ENCODE peak calls at places on chromosomes 1 and 21, in ten cellular contexts. K is K562; S is CD4-positive, alpha-beta T cell; M is trophoblast cell; H is PC-9; V is mammary epithelial cell; B is GM23248; E is fibroblast of lung; T is aorta; J is AG04450. X is an unnamed sample. For H3K27me3, the result is how much of the 10 kb centered on the place peaks cover.

GRCh38 chr1:51790385-51790784 is 88.1 kb downstream of the NRDC start:
- DNase-seq in J (no peak), B (no peak), M (no peak), S (no peak), V (no peak), H (no peak), K (no peak), T (no peak), E (no peak), X (no peak)

GRCh38 chr1:117110774-117111173 is 10.8 kb downstream of the TRIM45 start:
- DNase-seq in M (no peak), V (peak), E (no peak), B (peak), T (no peak), K (no peak), J (no peak), S (no peak), H (no peak), X (no peak)

GRCh38 chr1:220697326-220697725 is 7.2 kb downstream of the C1orf115 start:
- DNase-seq in H (no peak), V (no peak), S (no peak), T (no peak), M (no peak), J (no peak), E (no peak), K (no peak), B (no peak), X (no peak)

GRCh38 chr1:154095456-154095855 is 59.4 kb downstream of the NUP210L start:
- DNase-seq in S (no peak), T (no peak), J (no peak), B (no peak), H (no peak), E (no peak), V (no peak), K (no peak), M (no peak), X (no peak)

GRCh38 chr1:57124768-57125446 is 159.1 kb upstream of the C8B start:
- DNase-seq in K (no peak), S (no peak), J (no peak), B (peak), M (no peak), H (no peak), V (peak), T (no peak), E (no peak), X (no peak)

GRCh38 chr1:230791986-230792564 is 44.9 kb downstream of the CAPN9 start:
- DNase-seq in M (no peak), V (no peak), S (no peak), K (no peak), H (no peak), T (no peak), B (no peak), J (no peak), E (no peak), X (no peak)

GRCh38 chr21:45475797-45476570 is 66.3 kb downstream of the SLC19A1 start:
- DNase-seq in T (no peak), V (no peak), J (no peak), K (no peak), E (no peak), H (no peak), S (no peak), B (no peak), M (no peak), X (no peak)

GRCh38 chr1:161840363-161840762 is 74.2 kb downstream of the ATF6 start:
- DNase-seq in S (no peak), K (no peak), V (no peak), M (no peak), H (no peak), T (no peak), J (no peak), B (peak), E (peak), X (no peak)

GRCh38 chr21:27362249-27362648 is 395.4 kb upstream of the ADAMTS5 start:
- DNase-seq in K (no peak), J (no peak), M (no peak), T (no peak), H (no peak), B (no peak), E (peak), S (no peak), V (peak), X (no peak)

GRCh38 chr1:47693115-47693514 is 255.3 kb downstream of the FOXD2 start:
- DNase-seq in B (no peak), E (no peak), V (no peak), T (peak), J (no peak), M (no peak), K (no peak), H (no peak), S (no peak), X (no peak)

GRCh38 chr1:46527474-46528296 is 23.8 kb downstream of the KNCN start:
- DNase-seq in B (peak), T (peak), S (peak), M (peak), V (peak), K (peak), H (peak), J (no peak), E (peak), X (peak)

GRCh38 chr1:114319480-114319879 is 165.8 kb upstream of the SYT6 start:
- DNase-seq in M (no peak), T (no peak), E (peak), S (no peak), B (peak), J (no peak), H (no peak), V (peak), K (no peak), X (no peak)

GRCh38 chr1:36366091-36366661 is 19.5 kb downstream of the STK40 start:
- DNase-seq in T (no peak), J (no peak), M (peak), K (no peak), H (no peak), S (peak), V (no peak), E (peak), B (peak), X (peak)

GRCh38 chr1:91075233-91076135 is 53.6 kb upstream of the ZNF644 start:
- DNase-seq in S (no peak), B (no peak), H (no peak), V (no peak), J (no peak), E (no peak), M (peak), K (no peak), T (no peak), X (no peak)

GRCh38 chr1:240914506-240914905 is 302.6 kb upstream of the GREM2 start:
- DNase-seq in S (no peak), V (no peak), H (no peak), K (no peak), M (no peak), T (no peak), E (no peak), J (no peak), B (no peak), X (no peak)

GRCh38 chr1:81554108-81554507 is 246.6 kb upstream of the ADGRL2 start:
- DNase-seq in J (no peak), S (no peak), E (no peak), B (no peak), V (no peak), H (no peak), T (no peak), K (no peak), M (no peak), X (no peak)

GRCh38 chr1:107464827-107465226 is 324.0 kb downstream of the NTNG1 start:
- DNase-seq in S (no peak), J (no peak), V (no peak), T (no peak), M (no peak), H (no peak), B (peak), E (no peak), K (no peak), X (no peak)

GRCh38 chr1:226447932-226448670 is 40.2 kb upstream of the PARP1 start:
- DNase-seq in V (peak), H (no peak), S (no peak), M (peak), K (no peak), E (no peak), T (no peak), J (no peak), B (peak), X (no peak)

GRCh38 chr21:28922368-28922767 is 70.3 kb downstream of the LTN1 start:
- DNase-seq in K (no peak), B (no peak), E (no peak), J (no peak), H (no peak), T (no peak), V (no peak), M (no peak), S (no peak), X (no peak)

GRCh38 chr21:46624050-46624449 is 11.4 kb upstream of the PRMT2 start:
- DNase-seq in S (no peak), M (no peak), T (no peak), V (no peak), K (no peak), H (no peak), J (no peak), E (no peak), B (no peak), X (no peak)

GRCh38 chr1:205348559-205349477 is 7.9 kb downstream of the KLHDC8A start:
- DNase-seq in K (no peak), H (no peak), B (no peak), J (no peak), M (no peak), T (peak), E (no peak), S (no peak), V (no peak), X (no peak)

GRCh38 chr1:34781071-34781843 is at the start of gene GJB3:
- DNase-seq in E (no peak), S (no peak), K (peak), J (no peak), M (no peak), V (peak), T (peak), B (peak), H (peak), X (no peak)

GRCh38 chr1:53754484-53755312 is 15.7 kb upstream of the GLIS1 start:
- DNase-seq in K (peak), M (no peak), B (peak), V (peak), T (no peak), E (peak), H (peak), J (no peak), S (no peak), X (peak)

GRCh38 chr1:24641646-24642151 is 1.4 kb upstream of the SRRM1 start:
- DNase-seq in T (peak), V (peak), M (no peak), J (no peak), S (peak), H (peak), E (peak), K (peak), B (peak), X (no peak)

GRCh38 chr1:169550294-169550693 is 36.0 kb downstream of the F5 start:
- DNase-seq in J (no peak), M (no peak), T (no peak), H (no peak), K (peak), S (no peak), V (peak), E (peak), B (peak), X (no peak)

GRCh38 chr1:115114308-115114707 is 25.0 kb upstream of the TSPAN2 start:
- DNase-seq in J (no peak), V (peak), B (peak), E (no peak), K (no peak), S (peak), T (peak), M (no peak), H (peak), X (no peak)

GRCh38 chr1:217911908-217912307 is 280.8 kb downstream of the SPATA17 start:
- DNase-seq in T (no peak), K (no peak), J (no peak), B (peak), H (no peak), V (no peak), E (peak), S (no peak), M (no peak), X (peak)

GRCh38 chr21:33111577-33111976 is 41.6 kb downstream of the OLIG1 start:
- DNase-seq in B (no peak), K (no peak), V (no peak), E (no peak), S (no peak), M (no peak), H (no peak), T (no peak), J (no peak), X (no peak)
- H3K27me3 ChIP-seq in B (half or more), K (half or more), V (under half), E (half or more), S (under half), M (under half), H (half or more), T (under half), J (half or more), X (under half)

GRCh38 chr1:44511363-44511762 is 106.3 kb downstream of the RNF220 start:
- DNase-seq in H (no peak), V (no peak), T (no peak), K (no peak), M (no peak), E (no peak), S (no peak), J (no peak), B (no peak), X (no peak)

GRCh38 chr1:44511769-44512168 is 106.7 kb downstream of the RNF220 start:
- DNase-seq in H (no peak), K (no peak), S (no peak), J (no peak), V (no peak), E (no peak), B (no peak), T (no peak), M (no peak), X (no peak)

GRCh38 chr1:44508397-44508745 is 103.3 kb downstream of the RNF220 start:
- DNase-seq in K (no peak), T (no peak), E (no peak), M (no peak), S (no peak), H (no peak), B (no peak), V (no peak), J (no peak), X (no peak)

GRCh38 chr1:44505210-44505993 is 100.3 kb downstream of the RNF220 start:
- DNase-seq in T (no peak), J (no peak), S (no peak), K (no peak), V (no peak), M (no peak), B (no peak), H (no peak), E (peak), X (peak)

DNA sequence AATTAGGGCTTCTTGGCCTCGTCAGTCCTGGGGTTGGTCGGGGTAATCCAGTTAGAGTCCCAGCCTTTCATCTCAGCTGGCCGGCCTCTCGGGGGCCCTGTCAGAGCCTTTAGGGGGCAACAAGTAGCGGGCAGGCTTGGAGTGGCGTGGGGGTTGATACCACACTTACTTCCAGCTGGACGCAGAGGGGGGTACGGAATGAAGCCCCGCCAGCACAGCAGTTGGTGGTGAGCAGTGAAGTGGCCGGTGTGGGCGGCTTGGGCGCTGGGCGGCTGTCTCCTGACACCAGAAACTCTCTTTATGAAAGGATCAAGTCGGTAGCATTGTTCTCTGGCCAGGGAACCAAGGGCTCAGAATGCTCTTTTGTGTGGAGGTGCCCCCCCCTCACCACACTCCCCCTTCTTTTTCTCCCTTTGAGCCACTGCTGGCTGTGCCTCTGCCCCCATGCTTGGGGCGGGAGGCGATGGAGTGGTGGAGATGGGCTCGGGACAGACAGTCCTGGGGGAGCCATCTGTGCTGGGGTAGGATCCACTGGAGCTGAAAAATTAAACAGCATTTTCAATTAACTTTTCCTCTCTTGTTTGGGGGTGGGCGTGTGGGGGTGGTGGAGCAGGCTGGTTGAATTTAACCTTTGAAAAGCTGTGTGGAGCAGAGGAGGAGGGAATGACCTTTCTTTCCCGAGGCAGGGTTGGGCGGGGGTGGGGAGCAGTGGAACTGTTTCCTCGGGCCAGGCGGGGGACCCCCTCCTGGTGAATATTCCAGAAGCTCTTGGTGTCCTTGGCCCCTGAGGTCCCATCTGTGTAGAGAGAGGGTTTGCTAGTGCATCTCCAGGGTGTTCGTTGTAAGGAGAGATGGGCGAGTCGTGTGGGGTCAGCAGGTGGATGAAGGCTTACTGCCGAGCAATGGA is 102.7 kb downstream of the RNF220 start:
- DNase-seq in S (no peak), K (no peak), M (no peak), J (no peak), V (no peak), T (no peak), H (no peak), E (no peak), B (no peak), X (peak)
- H3K27ac ChIP-seq in S (no peak), K (no peak), M (no peak), J (no peak), V (no peak), T (no peak), H (no peak), E (no peak), B (no peak), X (peak)

DNA sequence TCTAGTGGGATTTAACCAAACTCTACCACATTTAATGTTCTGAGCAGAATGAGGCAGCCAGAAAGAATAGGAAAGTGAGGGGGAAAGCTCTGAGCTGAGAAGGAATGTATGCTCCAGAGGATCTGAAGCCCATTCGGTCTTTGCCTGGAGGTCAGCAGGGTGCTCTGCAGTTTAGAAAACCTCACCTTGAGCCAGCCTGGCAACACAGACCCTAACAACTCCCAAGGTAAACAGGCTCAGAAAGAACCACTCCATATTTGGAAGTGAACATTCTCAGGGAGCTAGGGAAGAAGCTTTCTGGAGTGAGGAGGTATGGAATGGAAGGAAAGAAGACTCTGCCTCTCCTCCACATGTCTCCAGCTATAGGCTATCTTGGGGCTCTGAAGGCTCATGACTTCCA is 398.8 kb downstream of the SEC16B start:
- DNase-seq in J (no peak), K (no peak), V (no peak), S (no peak), B (no peak), T (no peak), M (no peak), H (no peak), E (no peak), X (no peak)
- H3K27me3 ChIP-seq in J (under half), K (under half), V (under half), S (under half), B (under half), T (under half), M (under half), H (under half), E (under half), X (under half)

DNA sequence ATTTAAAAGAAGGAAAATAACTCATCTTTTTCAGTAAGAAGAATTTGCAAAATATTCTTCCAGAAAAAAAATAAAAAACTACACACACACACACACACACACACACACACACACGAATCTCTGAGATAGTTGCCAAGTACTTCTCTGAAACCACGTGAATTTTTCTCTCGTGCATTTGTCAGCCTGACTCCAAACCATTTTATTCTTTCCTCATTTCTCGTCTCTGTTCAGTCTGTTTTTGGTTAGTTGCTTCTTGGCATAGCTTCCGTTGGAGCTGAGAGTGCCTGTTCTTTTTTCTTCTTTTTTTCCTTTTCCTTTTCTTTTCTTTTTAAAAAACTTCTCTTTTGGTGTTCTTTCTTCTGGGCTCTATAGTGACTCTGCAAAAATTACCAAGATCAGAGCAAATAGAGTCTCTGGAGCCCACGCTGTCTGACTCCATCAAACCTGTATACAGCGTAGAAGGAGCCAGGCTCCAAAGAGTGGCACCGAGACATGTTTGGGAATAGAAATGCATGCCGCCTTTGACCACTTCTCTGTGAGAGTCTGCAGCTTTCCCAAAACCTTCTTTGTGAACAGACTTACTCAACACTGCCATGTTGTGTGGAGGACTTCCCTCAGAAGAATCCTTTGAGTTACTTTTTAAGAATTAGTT is 55.1 kb downstream of the GORAB start:
- DNase-seq in M (no peak), H (no peak), T (no peak), J (peak), K (no peak), B (peak), V (no peak), E (peak), S (no peak), X (no peak)
- H3K27ac ChIP-seq in M (no peak), H (no peak), T (peak), J (no peak), K (no peak), B (peak), V (no peak), E (no peak), S (no peak), X (peak)

GRCh38 chr21:42216726-42217572 is 2.0 kb upstream of the ABCG1 start:
- DNase-seq in H (no peak), J (no peak), T (no peak), S (no peak), M (no peak), B (no peak), K (no peak), V (no peak), E (no peak), X (no peak)

GRCh38 chr21:42219606-42220137 is 732 bp downstream of the ABCG1 start:
- DNase-seq in K (no peak), S (peak), M (no peak), V (no peak), J (no peak), T (no peak), B (peak), H (no peak), E (no peak), X (peak)

GRCh38 chr21:42221581-42222345 is 2.8 kb downstream of the ABCG1 start:
- DNase-seq in H (no peak), J (peak), V (peak), S (no peak), T (no peak), K (no peak), E (peak), M (no peak), B (no peak), X (no peak)

GRCh38 chr21:42220138-42220701 is 1.3 kb downstream of the ABCG1 start:
- DNase-seq in S (peak), B (peak), K (no peak), H (peak), V (peak), E (peak), T (no peak), M (peak), J (peak), X (peak)

DNA sequence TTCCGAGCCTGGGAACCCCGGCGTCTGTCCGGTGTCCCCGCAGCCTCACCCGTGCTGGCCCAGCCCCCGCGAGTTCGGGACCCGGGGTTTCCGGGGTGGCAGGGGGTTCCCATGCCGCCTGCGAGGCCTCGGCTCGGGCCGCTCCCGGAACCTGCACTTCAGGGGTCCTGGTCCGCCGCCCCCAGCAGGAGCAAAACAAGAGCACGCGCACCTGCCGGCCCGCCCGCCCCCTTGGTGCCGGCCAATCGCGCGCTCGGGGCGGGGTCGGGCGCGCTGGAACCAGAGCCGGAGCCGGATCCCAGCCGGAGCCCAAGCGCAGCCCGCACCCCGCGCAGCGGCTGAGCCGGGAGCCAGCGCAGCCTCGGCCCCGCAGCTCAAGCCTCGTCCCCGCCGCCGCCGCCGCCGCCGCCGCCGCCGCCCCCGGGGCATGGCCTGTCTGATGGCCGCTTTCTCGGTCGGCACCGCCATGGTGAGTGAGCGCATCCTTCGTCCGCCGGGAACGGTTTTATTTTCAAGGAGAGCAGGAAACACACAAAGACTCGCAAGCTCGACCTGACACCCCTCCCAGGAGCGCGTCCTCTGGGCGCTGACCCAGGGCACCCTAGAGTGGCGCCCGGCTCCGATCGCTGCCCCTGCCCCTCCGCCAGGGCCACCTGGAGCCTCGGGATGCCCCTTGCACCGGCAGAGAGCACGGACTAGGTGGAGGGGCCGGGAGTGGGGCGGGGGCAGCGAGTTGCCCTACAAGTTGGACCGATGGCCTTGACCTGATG is at the start of gene ABCG1:
- DNase-seq in M (peak), K (peak), T (peak), H (peak), B (peak), E (no peak), S (peak), V (peak), J (no peak), X (peak)
- H3K27me3 ChIP-seq in M (under half), K (half or more), T (under half), H (under half), B (half or more), E (under half), S (under half), V (under half), J (under half), X (under half)